ENCODE peak calls at places on chromosomes 1 and 21, in six cellular contexts. U is GM12865; I is posterior cingulate gyrus; C is stimulated activated naive CD8-positive, alpha-beta T cell treated with anti-CD3 and anti-CD28 coated beads, Interleukin-15, amount 100 ng/mL, for 72 hours; O is EH; J is activated CD8-positive, alpha-beta memory T cell treated with anti-CD3 and anti-CD28 coated beads for 48 hours. Z is an unnamed sample.

GRCh38 chr1:182054698-182055326 is 6.7 kb downstream of the ZNF648 start:
- DNase-seq in U (peak), I (no peak), C (peak), O (peak), J (no peak), Z (peak)

GRCh38 chr1:194698908-194699318 is 1512.5 kb upstream of the B3GALT2 start:
- DNase-seq in U (peak), I (no peak), C (no peak), O (no peak), J (no peak), Z (peak)

GRCh38 chr1:229192031-229192430 is 78.9 kb upstream of the RAB4A start:
- DNase-seq in U (no peak), I (no peak), C (no peak), O (peak), J (no peak), Z (peak)

GRCh38 chr1:90176530-90176929 is 181.6 kb downstream of the ZNF326 start:
- DNase-seq in U (no peak), I (no peak), C (no peak), O (no peak), J (no peak), Z (peak)

GRCh38 chr21:44810829-44811228 is 7.0 kb downstream of the SUMO3 start:
- DNase-seq in U (no peak), I (no peak), C (no peak), O (no peak), J (no peak), Z (no peak)

GRCh38 chr21:39601194-39601940 is 11.4 kb upstream of the B3GALT5 start:
- DNase-seq in U (no peak), I (no peak), C (no peak), O (no peak), J (no peak), Z (peak)

GRCh38 chr21:31078796-31079195 is 40.5 kb upstream of the KRTAP19-8 start:
- DNase-seq in U (peak), I (no peak), C (no peak), O (no peak), J (no peak), Z (peak)

GRCh38 chr1:107293901-107294600 is 153.2 kb downstream of the NTNG1 start:
- DNase-seq in U (no peak), I (peak), C (no peak), O (no peak), J (no peak), Z (no peak)

GRCh38 chr1:80050523-80050922 is 1044.0 kb upstream of the ADGRL4 start:
- DNase-seq in U (no peak), I (no peak), C (no peak), O (no peak), J (no peak), Z (no peak)

GRCh38 chr21:15943009-15943666 is 213.4 kb downstream of the USP25 start:
- DNase-seq in U (no peak), I (no peak), C (no peak), O (no peak), J (no peak), Z (no peak)

GRCh38 chr1:56484695-56485094 is 94.7 kb downstream of the PLPP3 start:
- DNase-seq in U (no peak), I (no peak), C (no peak), O (peak), J (no peak), Z (no peak)